ENCODE peak calls at places on chromosome 20, in six cellular contexts. D is cardiac muscle cell, J is GM10248, N is psoas muscle, Z is kidney, O is OCI-LY7. U is an unnamed sample.

GRCh38 chr20:36004045-36004444 is 35.7 kb downstream of the CNBD2 start:
- DNase-seq in J (no peak), O (no peak), D (no peak), N (no peak), Z (no peak), U (no peak)

GRCh38 chr20:57323034-57323433 is 6.6 kb upstream of the SPO11 start:
- DNase-seq in N (peak), O (peak), Z (no peak), J (no peak), D (peak), U (peak)

GRCh38 chr20:7935027-7935551 is 5.2 kb downstream of the HAO1 start:
- DNase-seq in N (no peak), Z (no peak), O (peak), D (no peak), J (peak), U (no peak)

GRCh38 chr20:22374678-22375590 is 209.4 kb downstream of the FOXA2 start:
- DNase-seq in J (no peak), Z (no peak), D (no peak), N (no peak), O (peak), U (no peak)

GRCh38 chr20:59159822-59160740 is 3.5 kb upstream of the ZNF831 start:
- DNase-seq in J (no peak), Z (no peak), D (peak), O (peak), N (no peak), U (peak)

GRCh38 chr20:13690948-13691347 is 52.2 kb upstream of the TASP1 start:
- DNase-seq in Z (no peak), D (no peak), N (no peak), J (no peak), O (no peak), U (no peak)

GRCh38 chr20:61502433-61502832 is 250.4 kb downstream of the CDH4 start:
- DNase-seq in O (no peak), N (no peak), D (no peak), J (no peak), Z (no peak), U (no peak)

GRCh38 chr20:56815796-56816195 is 186.7 kb downstream of the TFAP2C start:
- DNase-seq in O (no peak), D (no peak), N (no peak), J (no peak), Z (no peak), U (no peak)

GRCh38 chr20:31595654-31596411 is 9.3 kb upstream of the ID1 start:
- DNase-seq in Z (peak), N (peak), O (no peak), D (peak), J (no peak), U (no peak)

GRCh38 chr20:8865636-8866035 is 203.3 kb upstream of the PLCB4 start:
- DNase-seq in O (no peak), Z (no peak), D (no peak), N (no peak), J (no peak), U (no peak)

GRCh38 chr20:25088267-25088666 is 6.3 kb upstream of the VSX1 start:
- DNase-seq in N (no peak), D (no peak), J (no peak), O (no peak), Z (no peak), U (no peak)

GRCh38 chr20:50331469-50332251 is 141.0 kb downstream of the CEBPB start:
- DNase-seq in D (no peak), N (no peak), Z (no peak), J (no peak), O (no peak), U (no peak)

GRCh38 chr20:49112596-49113274 is 66.6 kb downstream of the CSE1L start:
- DNase-seq in N (no peak), D (no peak), O (no peak), J (no peak), Z (no peak), U (no peak)

GRCh38 chr20:58144071-58144470 is 84.4 kb downstream of the ANKRD60 start:
- DNase-seq in D (no peak), N (no peak), O (no peak), J (no peak), Z (peak), U (no peak)

GRCh38 chr20:51359401-51359800 is 183.1 kb downstream of the NFATC2 start:
- DNase-seq in Z (no peak), J (no peak), O (no peak), D (no peak), N (no peak), U (no peak)

GRCh38 chr20:34703573-34704176 is 469 bp upstream of the TP53INP2 start:
- DNase-seq in J (no peak), N (no peak), O (peak), Z (no peak), D (peak), U (peak)

GRCh38 chr20:17226410-17227198 is at the start of gene PCSK2:
- DNase-seq in Z (peak), J (peak), O (no peak), N (peak), D (peak), U (no peak)

GRCh38 chr20:37845261-37845681 is 57.7 kb upstream of the VSTM2L start:
- DNase-seq in D (peak), N (no peak), Z (no peak), O (no peak), J (no peak), U (no peak)

GRCh38 chr20:55103188-55103587 is 627.8 kb downstream of the DOK5 start:
- DNase-seq in D (no peak), J (no peak), Z (no peak), N (no peak), O (no peak), U (no peak)

GRCh38 chr20:3788685-3789155 is 2.2 kb upstream of the CENPB start:
- DNase-seq in J (no peak), Z (peak), D (no peak), O (peak), N (no peak), U (no peak)

GRCh38 chr20:50118203-50118602 is 5.3 kb upstream of the UBE2V1 start:
- DNase-seq in D (no peak), O (no peak), J (no peak), N (no peak), Z (no peak), U (no peak)

GRCh38 chr20:4633780-4634179 is 87.9 kb upstream of the PRND start:
- DNase-seq in Z (no peak), O (no peak), J (no peak), D (no peak), N (no peak), U (no peak)

GRCh38 chr20:10469599-10469998 is 34.5 kb downstream of the SLX4IP start:
- DNase-seq in J (peak), D (peak), O (peak), Z (no peak), N (peak), U (peak)

GRCh38 chr20:57224641-57225138 is 41.8 kb downstream of the BMP7 start:
- DNase-seq in O (no peak), N (peak), D (no peak), J (no peak), Z (peak), U (no peak)

GRCh38 chr20:50728981-50729874 is 2.2 kb upstream of the PARD6B start:
- DNase-seq in D (no peak), N (no peak), J (no peak), O (peak), Z (peak), U (no peak)

GRCh38 chr20:9919271-9920014 is 80.6 kb upstream of the PAK5 start:
- DNase-seq in O (no peak), N (no peak), Z (no peak), D (no peak), J (peak), U (no peak)

GRCh38 chr20:38412877-38413577 is 22.1 kb downstream of the SNHG17 start:
- DNase-seq in Z (no peak), O (no peak), J (no peak), D (no peak), N (no peak), U (no peak)

GRCh38 chr20:17568972-17569471 is 853 bp upstream of the DSTN start:
- DNase-seq in J (peak), N (peak), O (no peak), Z (peak), D (peak), U (peak)

GRCh38 chr20:55158446-55158845 is 683.1 kb downstream of the DOK5 start:
- DNase-seq in Z (no peak), D (no peak), J (no peak), N (no peak), O (no peak), U (no peak)

GRCh38 chr20:573414-574296 is 30.1 kb upstream of the CSNK2A1 start:
- DNase-seq in Z (no peak), N (no peak), O (no peak), J (no peak), D (no peak), U (no peak)
- TF ChIP-seq CTCF in Z (no peak), N (no peak), O (no peak), J (no peak), D (no peak), U (no peak)

GRCh38 chr20:2508631-2509467 is at the start of gene ZNF343:
- DNase-seq in O (peak), N (peak), D (peak), J (peak), Z (peak), U (peak)
- TF ChIP-seq CTCF in O (no peak), N (no peak), D (no peak), J (no peak), Z (no peak), U (no peak)

DNA sequence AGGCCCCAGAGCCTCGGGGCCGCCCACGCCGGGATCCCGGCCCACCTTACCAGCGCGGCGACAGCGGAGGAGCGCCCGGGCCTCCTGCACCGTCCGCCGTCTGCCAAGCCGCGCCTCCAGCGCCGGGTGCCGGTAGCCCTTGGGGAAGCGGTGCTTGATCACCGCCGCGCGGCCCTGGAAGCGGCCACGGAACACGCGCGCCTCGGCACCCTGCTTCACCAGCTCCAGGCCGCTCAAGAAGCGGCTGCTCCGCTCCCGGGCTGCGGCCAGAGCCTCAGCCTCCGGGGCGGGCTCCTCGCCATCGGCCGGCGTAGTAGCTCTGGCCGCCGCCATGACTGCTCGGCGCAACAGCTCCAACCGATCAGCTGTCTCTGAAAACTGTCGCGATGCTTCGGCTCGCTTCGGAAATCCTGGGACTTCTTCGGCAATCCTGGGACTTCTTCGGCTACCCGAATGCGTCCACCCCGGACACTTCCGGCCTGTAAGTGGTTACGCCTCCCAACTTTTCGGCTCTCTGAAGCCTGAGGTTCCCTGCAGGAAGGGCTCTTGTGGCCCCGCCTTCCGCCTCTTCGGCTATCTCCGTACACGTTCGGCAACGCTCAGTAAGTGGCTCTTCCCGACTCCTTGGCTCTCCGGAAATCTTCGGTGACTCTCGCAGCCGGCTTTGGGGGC is at the start of gene TP53RK:
- DNase-seq in N (peak), D (peak), Z (peak), J (peak), O (peak), U (peak)
- TF ChIP-seq CTCF in N (peak), D (no peak), Z (peak), J (no peak), O (peak), U (no peak)

GRCh38 chr20:45118028-45118427 is 3.1 kb upstream of the WFDC5 start:
- DNase-seq in O (no peak), D (no peak), N (no peak), J (no peak), Z (no peak), U (no peak)
- TF ChIP-seq CTCF in O (peak), D (peak), N (no peak), J (no peak), Z (no peak), U (no peak)

GRCh38 chr20:63026582-63027424 is 20.0 kb upstream of the BHLHE23 start:
- DNase-seq in N (no peak), J (no peak), Z (peak), D (no peak), O (no peak), U (no peak)

GRCh38 chr20:63027425-63028389 is 20.9 kb upstream of the BHLHE23 start:
- DNase-seq in O (peak), J (no peak), Z (peak), N (no peak), D (no peak), U (peak)

GRCh38 chr20:63025534-63026331 is 19.0 kb upstream of the BHLHE23 start:
- DNase-seq in Z (peak), J (no peak), O (no peak), D (no peak), N (no peak), U (peak)

GRCh38 chr20:63029358-63030121 is 22.8 kb upstream of the BHLHE23 start:
- DNase-seq in J (no peak), N (no peak), D (no peak), O (peak), Z (peak), U (peak)

GRCh38 chr20:63028461-63028921 is 21.7 kb upstream of the BHLHE23 start:
- DNase-seq in J (no peak), Z (peak), O (no peak), D (no peak), N (no peak), U (no peak)
- TF ChIP-seq CTCF in J (no peak), Z (no peak), O (no peak), D (no peak), N (no peak), U (no peak)

DNA sequence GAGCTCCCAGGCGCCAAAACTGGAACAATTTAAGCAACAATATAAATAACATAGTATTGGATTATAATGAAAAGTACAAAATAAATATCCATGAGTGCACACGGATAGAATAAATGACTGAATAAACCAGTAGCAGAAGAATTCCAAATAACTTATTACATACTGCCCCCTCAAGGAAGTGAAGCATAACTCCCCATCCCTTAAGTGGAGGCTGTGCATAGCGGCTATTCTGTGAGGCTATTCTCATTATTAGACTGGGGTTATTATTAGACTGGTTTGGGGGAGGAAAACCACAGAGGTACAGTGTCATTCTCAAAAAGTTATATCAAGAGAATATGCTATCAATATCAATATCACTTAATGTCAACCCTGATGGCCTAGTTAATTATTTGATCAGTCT is 94.4 kb upstream of the SIRPA start:
- DNase-seq in O (no peak), Z (no peak), D (peak), N (no peak), J (no peak), U (no peak)
- TF ChIP-seq CTCF in O (peak), Z (no peak), D (peak), N (peak), J (peak), U (no peak)

GRCh38 chr20:53942121-53942816 is 128.1 kb downstream of the BCAS1 start:
- DNase-seq in Z (no peak), N (no peak), J (peak), D (peak), O (peak), U (no peak)

GRCh38 chr20:53944796-53945195 is 125.6 kb downstream of the BCAS1 start:
- DNase-seq in N (no peak), Z (no peak), O (no peak), J (no peak), D (no peak), U (no peak)

GRCh38 chr20:53945478-53945877 is 124.9 kb downstream of the BCAS1 start:
- DNase-seq in J (no peak), N (no peak), O (no peak), D (no peak), Z (no peak), U (no peak)

GRCh38 chr20:53942973-53943372 is 127.4 kb downstream of the BCAS1 start:
- DNase-seq in J (no peak), Z (no peak), N (no peak), D (no peak), O (no peak), U (no peak)

DNA sequence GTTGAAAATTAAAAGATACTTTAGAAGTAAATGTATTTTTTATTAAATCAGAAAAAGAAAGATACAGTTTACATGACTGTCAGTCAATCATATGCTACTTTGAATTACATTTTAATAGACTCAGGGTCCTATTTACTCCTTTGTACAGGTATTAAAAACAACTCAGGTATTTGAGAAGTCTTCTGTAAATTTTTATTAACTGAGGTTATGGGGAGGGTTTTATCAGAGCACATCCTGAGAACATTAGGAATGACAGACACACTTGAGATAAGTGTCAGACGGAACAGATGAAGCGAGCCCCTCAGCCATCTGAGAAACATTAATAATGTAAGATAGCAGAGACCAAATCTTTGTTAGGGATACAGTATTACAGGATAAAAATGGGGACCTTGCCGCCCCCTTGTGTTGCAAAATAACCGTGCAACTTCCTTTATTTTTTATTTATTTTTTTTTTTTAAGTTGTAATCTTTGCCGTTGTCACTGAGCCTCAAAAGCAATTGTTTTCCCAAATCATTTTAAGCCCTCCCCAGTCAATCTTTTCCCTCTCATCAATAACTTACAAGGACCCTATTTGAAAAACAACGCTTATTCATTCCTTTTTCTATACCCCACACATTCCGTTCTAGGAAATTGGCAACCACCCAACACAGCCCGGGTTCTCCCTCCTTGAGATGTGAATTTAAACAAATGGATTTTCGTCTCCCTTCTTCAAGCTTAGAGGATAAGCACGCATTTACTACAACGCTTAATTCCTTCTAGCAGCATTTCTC is 126.7 kb downstream of the BCAS1 start:
- DNase-seq in N (no peak), J (peak), Z (no peak), O (peak), D (peak), U (peak)
- TF ChIP-seq CTCF in N (peak), J (no peak), Z (peak), O (peak), D (peak), U (peak)

DNA sequence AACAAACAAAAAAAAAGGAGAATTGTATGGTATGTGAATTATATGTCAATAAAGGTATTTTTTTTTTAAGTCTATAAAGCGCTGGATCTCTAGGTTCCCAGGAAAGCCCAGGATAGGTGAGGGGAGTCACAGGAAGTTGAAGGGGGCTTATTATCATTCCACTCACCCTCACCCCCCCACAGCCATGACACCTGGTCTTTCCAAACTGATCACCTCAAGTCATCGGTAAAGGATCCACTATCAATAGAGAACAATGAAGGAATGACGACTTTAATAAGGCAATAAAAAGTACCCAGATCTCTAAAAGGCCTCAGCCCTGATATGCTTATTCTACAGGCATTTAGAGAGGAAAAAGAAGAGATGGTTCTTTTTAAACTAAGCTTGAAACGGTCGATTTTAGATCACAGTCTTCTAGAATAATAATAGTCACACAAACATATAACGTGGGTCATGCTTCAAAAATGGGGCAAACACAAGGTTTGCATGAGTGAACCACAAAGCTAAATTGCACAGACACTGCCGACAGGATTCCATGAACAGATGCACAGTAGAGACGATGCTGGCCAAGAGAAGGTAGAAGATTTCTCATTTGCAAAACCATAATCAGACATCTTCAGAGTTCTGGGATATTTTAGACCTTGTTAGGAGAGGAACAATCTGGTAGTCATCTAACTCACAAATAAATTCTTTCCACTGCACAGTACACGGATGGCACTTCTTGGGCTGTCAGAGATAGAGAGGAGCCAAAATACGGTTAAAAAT is 21.1 kb downstream of the ZMYND8 start:
- DNase-seq in D (no peak), Z (no peak), J (no peak), O (no peak), N (no peak), U (no peak)
- TF ChIP-seq CTCF in D (no peak), Z (no peak), J (no peak), O (no peak), N (no peak), U (no peak)

DNA sequence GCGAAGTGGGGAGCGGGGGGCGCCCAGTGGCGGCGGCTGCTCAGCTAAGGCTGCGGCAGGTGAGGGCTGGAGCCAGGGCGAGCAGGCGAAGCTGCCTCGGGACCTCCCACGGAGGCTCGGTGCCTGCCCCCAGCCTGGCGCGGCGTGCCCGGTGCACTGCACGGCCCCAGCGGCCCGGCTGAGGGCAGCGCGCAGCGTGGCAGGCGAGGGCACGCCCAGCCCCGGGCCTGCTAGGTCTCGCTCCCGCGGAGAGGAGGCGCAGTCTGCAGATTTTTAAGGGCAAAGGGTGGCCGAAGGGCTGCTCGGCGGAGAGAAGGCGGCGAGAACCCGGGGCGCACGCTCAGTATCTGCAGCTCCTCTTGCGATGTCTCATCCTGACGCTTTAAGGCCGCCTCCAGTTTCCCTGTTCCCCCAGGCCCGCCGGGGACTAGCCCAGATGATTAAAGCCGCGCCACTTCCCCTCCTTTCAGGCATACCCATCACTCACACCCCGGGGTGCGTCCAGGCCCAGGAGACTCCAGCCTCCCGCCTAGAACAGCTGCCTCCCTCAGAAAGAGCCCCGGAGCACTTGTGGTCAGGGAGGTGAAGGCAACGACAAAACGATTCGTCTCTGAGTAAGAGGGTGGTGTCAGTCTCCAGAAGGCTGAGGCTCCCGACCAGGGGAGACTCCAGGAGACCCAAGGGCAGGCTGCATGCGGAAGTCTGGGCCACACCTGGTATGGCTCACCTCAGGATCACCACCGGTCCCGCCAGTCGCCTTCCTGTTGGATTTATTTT is at the start of gene FERMT1:
- DNase-seq in Z (peak), J (peak), O (no peak), D (peak), N (peak), U (peak)
- TF ChIP-seq CTCF in Z (peak), J (no peak), O (no peak), D (peak), N (no peak), U (no peak)

U was measured in activated CD8-positive, alpha-beta T cell treated with anti-CD3 and anti-CD28 coated beads for 36 hours.